ENCODE peak calls at places on chromosome 5, in ten cellular contexts. Z, P, O, B, U, Y, K, L, C and J are unnamed samples.

GRCh38 chr5:98292496-98292895 is 481.0 kb upstream of the RGMB start:
- DNase-seq in Z (no peak), P (no peak), O (no peak), B (no peak), U (no peak), Y (no peak), K (no peak), L (no peak), C (no peak), J (no peak)

GRCh38 chr5:143506881-143507552 is 103.5 kb upstream of the NR3C1 start:
- DNase-seq in Z (no peak), P (no peak), O (no peak), B (no peak), U (no peak), Y (peak; percentile 87), K (no peak), L (no peak), C (peak; percentile 84), J (no peak)

GRCh38 chr5:143964919-143965318 is 153.0 kb downstream of the HMHB1 start:
- DNase-seq in Z (no peak), P (peak; percentile 28), O (no peak), B (no peak), U (no peak), Y (no peak), K (no peak), L (no peak), C (no peak), J (no peak)

GRCh38 chr5:96201503-96201902 is 231.5 kb downstream of the PCSK1 start:
- DNase-seq in Z (no peak), P (no peak), O (no peak), B (no peak), U (no peak), Y (no peak), K (no peak), L (no peak), C (no peak), J (no peak)

GRCh38 chr5:351911-352225 is 30.4 kb downstream of the AHRR start:
- DNase-seq in Z (no peak), P (peak; percentile 28), O (no peak), B (no peak), U (no peak), Y (no peak), K (no peak), L (no peak), C (no peak), J (no peak)

GRCh38 chr5:151076616-151077015 is 4.2 kb downstream of the TNIP1 start:
- DNase-seq in Z (no peak), P (no peak), O (no peak), B (no peak), U (no peak), Y (no peak), K (no peak), L (no peak), C (no peak), J (no peak)

GRCh38 chr5:88761269-88761880 is 121.6 kb downstream of the MEF2C start:
- DNase-seq in Z (no peak), P (no peak), O (no peak), B (no peak), U (no peak), Y (no peak), K (no peak), L (no peak), C (no peak), J (no peak)

GRCh38 chr5:42691413-42691861 is 65.2 kb upstream of the CCDC152 start:
- DNase-seq in Z (no peak), P (no peak), O (no peak), B (no peak), U (no peak), Y (no peak), K (no peak), L (no peak), C (no peak), J (no peak)

GRCh38 chr5:120465281-120465961 is 1.3 kb downstream of the PRR16 start:
- DNase-seq in Z (no peak), P (no peak), O (no peak), B (no peak), U (no peak), Y (no peak), K (no peak), L (no peak), C (no peak), J (no peak)

GRCh38 chr5:175253597-175253996 is 190.4 kb downstream of the DRD1 start:
- DNase-seq in Z (no peak), P (no peak), O (no peak), B (no peak), U (no peak), Y (peak; percentile 14), K (no peak), L (no peak), C (no peak), J (no peak)

GRCh38 chr5:15286659-15287058 is 213.3 kb upstream of the FBXL7 start:
- DNase-seq in Z (no peak), P (peak; percentile 12), O (no peak), B (no peak), U (no peak), Y (no peak), K (no peak), L (no peak), C (no peak), J (no peak)